ENCODE peak calls at places on chromosome 17, in ten cellular contexts. V, G, X, P, H, F, L, O, J and E are unnamed samples.

GRCh38 chr17:61407211-61407911 is 7.7 kb downstream of the TBX2 start:
- DNase-seq in V (no peak), G (no peak), X (peak; percentile 40), P (no peak), H (no peak), F (no peak), L (no peak), O (no peak), J (no peak), E (no peak)

GRCh38 chr17:81488276-81488860 is 24.2 kb downstream of the ACTG1 start:
- DNase-seq in V (no peak), G (no peak), X (no peak), P (no peak), H (no peak), F (no peak), L (no peak), O (no peak), J (no peak), E (no peak)

GRCh38 chr17:19387921-19388521 is 1.0 kb upstream of the MFAP4 start:
- DNase-seq in V (peak; percentile 74), G (peak; percentile 61), X (no peak), P (no peak), H (no peak), F (no peak), L (no peak), O (no peak), J (no peak), E (no peak)

GRCh38 chr17:79707931-79708891 is 22.5 kb upstream of the ENPP7 start:
- DNase-seq in V (peak; percentile 55), G (peak; percentile 48), X (peak; percentile 65), P (no peak), H (peak; percentile 25), F (peak; percentile 66), L (peak; percentile 45), O (no peak), J (no peak), E (no peak)

GRCh38 chr17:75084039-75084660 is 3.6 kb upstream of the SLC16A5 start:
- DNase-seq in V (no peak), G (no peak), X (no peak), P (no peak), H (no peak), F (peak; percentile 78), L (no peak), O (no peak), J (no peak), E (no peak)

GRCh38 chr17:38554430-38555350 is 51.1 kb downstream of the SRCIN1 start:
- DNase-seq in V (no peak), G (no peak), X (no peak), P (peak; percentile 61), H (peak; percentile 88), F (no peak), L (no peak), O (no peak), J (no peak), E (no peak)

GRCh38 chr17:42578282-42578869 is 847 bp upstream of the PSMC3IP start:
- DNase-seq in V (peak; percentile 82), G (peak; percentile 88), X (peak; percentile 80), P (peak; percentile 59), H (peak; percentile 58), F (peak; percentile 85), L (peak; percentile 65), O (no peak), J (peak; percentile 76), E (peak; percentile 69)

GRCh38 chr17:1732241-1733046 is 7.9 kb downstream of the WDR81 start:
- DNase-seq in V (no peak), G (no peak), X (no peak), P (no peak), H (no peak), F (no peak), L (no peak), O (no peak), J (no peak), E (no peak)

GRCh38 chr17:32536736-32537646 is 50.2 kb downstream of the CDK5R1 start:
- DNase-seq in V (no peak), G (no peak), X (no peak), P (peak; percentile 55), H (no peak), F (no peak), L (no peak), O (no peak), J (no peak), E (no peak)

GRCh38 chr17:67165201-67165600 is 79.8 kb downstream of the HELZ start:
- DNase-seq in V (no peak), G (peak; percentile 31), X (no peak), P (no peak), H (no peak), F (no peak), L (no peak), O (no peak), J (peak; percentile 44), E (peak; percentile 19)

GRCh38 chr17:77995146-77995852 is 36.8 kb downstream of the TNRC6C start:
- DNase-seq in V (no peak), G (no peak), X (no peak), P (no peak), H (no peak), F (no peak), L (no peak), O (no peak), J (peak; percentile 72), E (peak; percentile 72)

GRCh38 chr17:77374170-77374936 is 233.6 kb downstream of the SEC14L1 start:
- DNase-seq in V (peak; percentile 92), G (peak; percentile 69), X (peak; percentile 73), P (peak; percentile 87), H (no peak), F (no peak), L (peak; percentile 78), O (no peak), J (peak; percentile 91), E (peak; percentile 87)

GRCh38 chr17:11880714-11881113 is 116.6 kb downstream of the ZNF18 start:
- DNase-seq in V (peak; percentile 85), G (no peak), X (no peak), P (no peak), H (peak; percentile 19), F (peak; percentile 71), L (no peak), O (no peak), J (no peak), E (no peak)

GRCh38 chr17:29760279-29760721 is 137.6 kb upstream of the CORO6 start:
- DNase-seq in V (peak; percentile 35), G (no peak), X (no peak), P (peak; percentile 68), H (peak; percentile 41), F (no peak), L (peak; percentile 48), O (no peak), J (no peak), E (no peak)

GRCh38 chr17:18017958-18018357 is 21.0 kb downstream of the ATPAF2 start:
- DNase-seq in V (no peak), G (no peak), X (no peak), P (peak; percentile 71), H (no peak), F (no peak), L (no peak), O (no peak), J (no peak), E (no peak)

DNA sequence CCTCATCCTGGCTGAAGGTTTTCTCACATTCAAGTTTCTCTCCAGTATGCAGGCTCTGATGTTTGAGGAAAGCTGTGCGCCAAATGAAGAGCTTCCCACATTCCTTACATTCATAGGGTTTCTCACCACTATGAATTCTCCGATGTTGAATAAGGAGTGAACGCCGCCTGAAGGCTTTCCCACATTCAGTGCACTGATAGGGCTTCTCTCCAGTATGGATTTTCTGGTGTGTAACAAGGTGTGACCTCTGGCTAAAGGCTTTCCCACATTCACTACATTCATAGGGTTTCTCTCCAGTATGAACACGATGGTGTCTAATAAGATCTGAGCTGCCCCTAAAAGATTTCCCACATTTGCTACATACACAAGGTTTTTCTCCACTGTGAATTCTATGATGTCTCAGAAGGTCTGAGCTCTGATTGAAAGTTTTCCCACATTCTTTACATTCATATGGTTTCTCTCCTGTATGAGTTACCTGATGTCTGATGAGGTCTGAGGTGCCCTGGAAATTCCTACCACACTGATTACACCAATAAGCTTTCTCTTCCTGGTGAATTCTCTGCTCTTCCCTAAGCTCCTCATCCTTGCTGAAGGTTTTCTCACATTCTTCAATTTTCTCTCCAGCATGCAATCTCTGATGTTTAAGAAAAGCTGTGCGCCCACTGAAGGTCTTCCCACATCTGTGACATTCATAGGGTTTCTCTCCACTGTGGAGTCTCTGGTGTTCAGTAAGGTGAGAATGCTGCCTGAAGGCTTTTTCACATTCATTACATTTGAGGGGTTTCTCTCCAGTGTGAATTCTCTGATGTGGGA is 8.9 kb downstream of the ZNF594 start:
- DNase-seq in V (no peak), G (no peak), X (no peak), P (no peak), H (no peak), F (no peak), L (no peak), O (no peak), J (no peak), E (no peak)
- H3K9me3 ChIP-seq in V (peaks cover 98% of the 10 kb centered on the region), G (peaks cover 100% of the 10 kb centered on the region), X (peaks cover 90% of the 10 kb centered on the region), P (peaks cover 6% of the 10 kb centered on the region), H (peaks cover 81% of the 10 kb centered on the region), F (peaks cover 100% of the 10 kb centered on the region), L (peaks cover 93% of the 10 kb centered on the region), O (peaks cover 92% of the 10 kb centered on the region), J (peaks cover 99% of the 10 kb centered on the region), E (peaks cover 100% of the 10 kb centered on the region)

GRCh38 chr17:39939588-39940419 is 12.3 kb downstream of the LRRC3C start:
- DNase-seq in V (no peak), G (no peak), X (no peak), P (peak; percentile 95), H (peak; percentile 76), F (peak; percentile 62), L (peak; percentile 24), O (no peak), J (peak; percentile 35), E (no peak)
- TF ChIP-seq CTCF in V (no peak), G (no peak), X (peak; percentile 41), P (peak; percentile 74), H (peak; percentile 24), F (peak; percentile 47), L (no peak), O (peak; percentile 5), J (peak; percentile 49), E (peak; percentile 45)

GRCh38 chr17:7102421-7102820 is 12.2 kb downstream of the ASGR2 start:
- DNase-seq in V (no peak), G (no peak), X (no peak), P (no peak), H (no peak), F (no peak), L (no peak), O (no peak), J (no peak), E (no peak)
- H3K27ac ChIP-seq in V (no peak overlapping the region), G (no peak overlapping the region), X (no peak overlapping the region), P (no peak overlapping the region), H (no peak overlapping the region), F (no peak overlapping the region), L (no peak overlapping the region), O (no peak overlapping the region), J (no peak overlapping the region), E (no peak overlapping the region)

DNA sequence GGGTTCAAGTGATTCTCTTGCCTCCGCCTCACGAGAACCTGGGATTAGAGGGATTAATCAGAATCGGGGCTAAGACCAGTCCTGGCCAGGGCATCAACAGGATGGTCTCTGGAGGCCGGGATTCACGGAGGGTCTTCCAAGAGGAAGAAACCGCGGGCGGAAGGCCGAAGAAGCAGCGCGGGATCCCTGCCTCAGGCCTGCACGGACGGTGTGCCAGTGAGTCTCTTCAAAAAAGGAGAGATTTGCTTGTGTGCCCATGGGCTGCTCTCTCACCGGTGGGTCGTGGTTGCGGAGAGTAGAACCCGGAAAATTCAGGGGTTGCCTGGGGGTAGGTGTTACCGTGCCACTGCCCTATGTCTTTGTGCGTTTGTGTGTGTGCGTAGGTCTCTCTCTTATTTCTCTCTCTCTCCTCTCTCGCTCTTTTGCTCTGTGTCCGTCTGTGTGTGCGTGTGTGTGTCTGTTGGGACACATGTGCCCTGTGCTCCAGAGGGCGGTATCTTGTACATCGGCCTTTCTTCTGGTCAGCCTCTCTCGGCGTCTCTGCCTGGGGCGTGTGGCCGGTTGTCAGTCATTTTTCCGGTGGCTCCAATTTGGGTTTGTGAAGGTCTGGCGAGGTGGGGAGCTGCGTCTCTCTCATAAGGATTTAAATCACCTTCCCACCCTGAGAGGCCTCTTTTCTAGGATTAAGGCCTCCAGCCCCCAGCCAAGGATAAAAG is 613.2 kb downstream of the KCNJ18 start:
- DNase-seq in V (no peak), G (no peak), X (no peak), P (no peak), H (no peak), F (no peak), L (no peak), O (no peak), J (no peak), E (no peak)
- H3K9me3 ChIP-seq in V (peaks cover 12% of the 10 kb centered on the region), G (peaks cover 39% of the 10 kb centered on the region), X (peaks cover 10% of the 10 kb centered on the region), P (no peaks in the 10 kb centered on the region), H (peaks cover 37% of the 10 kb centered on the region), F (peaks cover 4% of the 10 kb centered on the region), L (no peaks in the 10 kb centered on the region), O (peaks cover 4% of the 10 kb centered on the region), J (no peaks in the 10 kb centered on the region), E (peaks cover 3% of the 10 kb centered on the region)